ENCODE peak calls at places on chromosomes 13 and 19, in six cellular contexts. F is HCT116; L is PC-3; B is CD8-positive, alpha-beta memory T cell; K is esophagus squamous epithelium; Z is upper lobe of right lung. A is an unnamed sample. For H3K4me1, the result is how much of the 10 kb centered on the place peaks cover.

GRCh38 chr19:2770055-2771013 is 12.7 kb downstream of the SGTA start:
- DNase-seq in F (no peak), L (no peak), B (no peak), K (no peak), Z (no peak), A (no peak)

GRCh38 chr19:55490478-55491436 is 2.5 kb downstream of the SSC5D start:
- DNase-seq in F (no peak), L (no peak), B (no peak), K (no peak), Z (no peak), A (no peak)

GRCh38 chr19:10553943-10554381 is 10.3 kb downstream of the ATG4D start:
- DNase-seq in F (no peak), L (no peak), B (peak), K (no peak), Z (no peak), A (peak)

GRCh38 chr13:76684336-76684735 is 201.9 kb downstream of the KCTD12 start:
- DNase-seq in F (no peak), L (no peak), B (no peak), K (no peak), Z (no peak), A (no peak)

GRCh38 chr13:40652588-40652940 is 13.9 kb downstream of the FOXO1 start:
- DNase-seq in F (no peak), L (no peak), B (no peak), K (no peak), Z (no peak), A (no peak)

GRCh38 chr19:56764296-56764695 is 76.2 kb downstream of the PEG3 start:
- DNase-seq in F (no peak), L (peak), B (no peak), K (no peak), Z (no peak), A (no peak)

GRCh38 chr19:48578891-48579290 is 26.9 kb downstream of the SULT2B1 start:
- DNase-seq in F (no peak), L (peak), B (no peak), K (no peak), Z (no peak), A (peak)

GRCh38 chr19:48881741-48882657 is 9.8 kb downstream of the PPP1R15A start:
- DNase-seq in F (no peak), L (peak), B (peak), K (no peak), Z (no peak), A (no peak)

GRCh38 chr19:53898680-53899341 is 10.3 kb upstream of the CACNG7 start:
- DNase-seq in F (peak), L (no peak), B (no peak), K (no peak), Z (no peak), A (no peak)

GRCh38 chr13:45393941-45394570 is 24.1 kb downstream of the SLC25A30 start:
- DNase-seq in F (peak), L (peak), B (no peak), K (no peak), Z (no peak), A (peak)

GRCh38 chr13:63107163-63107935 is 1691.7 kb upstream of the PCDH20 start:
- DNase-seq in F (no peak), L (peak), B (no peak), K (no peak), Z (no peak), A (no peak)

GRCh38 chr19:56217039-56217949 is 15.2 kb downstream of the ZSCAN5C start:
- DNase-seq in F (no peak), L (no peak), B (no peak), K (no peak), Z (no peak), A (no peak)

DNA sequence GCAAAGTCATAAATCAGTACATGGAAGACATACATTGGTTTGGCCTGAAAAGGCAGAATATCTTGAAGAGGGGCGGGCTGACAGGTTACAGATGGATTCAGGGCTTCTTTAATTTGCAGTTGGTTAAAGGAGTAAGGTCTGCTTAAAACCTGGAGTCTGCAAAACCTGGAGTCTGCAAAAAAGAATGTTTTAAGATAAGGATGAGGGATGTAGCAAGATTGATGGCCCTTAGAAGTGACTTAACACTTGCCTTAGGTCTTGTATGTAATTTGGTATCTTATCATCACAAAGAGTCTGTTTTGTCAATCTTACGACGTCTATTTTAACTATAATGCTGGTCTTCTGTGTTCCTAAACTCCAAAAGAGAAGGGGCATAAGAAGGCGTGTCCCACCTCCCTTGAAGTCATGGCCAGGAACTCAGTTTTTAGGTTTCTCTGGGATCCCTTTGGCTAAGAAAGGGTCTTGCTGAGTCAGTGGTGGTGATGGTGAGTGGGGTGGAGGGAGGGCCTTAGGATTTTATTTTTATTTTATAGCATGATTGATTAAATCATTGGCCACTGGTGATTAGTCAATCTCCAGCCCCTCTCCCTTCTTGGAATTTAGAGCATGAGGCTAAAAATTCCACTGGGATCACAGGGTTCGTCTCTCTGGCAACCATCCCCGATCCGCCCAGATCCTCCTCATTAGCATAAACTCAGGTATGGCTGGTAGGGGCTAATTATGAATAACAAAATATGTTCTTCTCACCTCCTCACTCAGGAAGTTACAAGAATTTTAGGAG is 10.1 kb upstream of the HAS1 start:
- DNase-seq in F (no peak), L (no peak), B (no peak), K (no peak), Z (no peak), A (no peak)
- H3K4me3 ChIP-seq in F (no peak), L (no peak), B (no peak), K (no peak), Z (no peak), A (no peak)

GRCh38 chr13:33022986-33023385 is 6.8 kb downstream of the KL start:
- DNase-seq in F (no peak), L (no peak), B (no peak), K (no peak), Z (no peak), A (no peak)
- H3K4me1 ChIP-seq in F (under half), L (under half), B (under half), K (under half), Z (under half), A (under half)

GRCh38 chr19:45406957-45407375 is 522 bp downstream of the POLR1G start:
- DNase-seq in F (no peak), L (no peak), B (no peak), K (no peak), Z (no peak), A (no peak)

GRCh38 chr19:45406165-45406956 is at the start of gene POLR1G:
- DNase-seq in F (peak), L (peak), B (peak), K (no peak), Z (peak), A (peak)

GRCh38 chr19:45405435-45406164 is 731 bp upstream of the PPP1R13L start:
- DNase-seq in F (peak), L (peak), B (peak), K (no peak), Z (peak), A (peak)

GRCh38 chr19:45408830-45409593 is 2.6 kb downstream of the POLR1G start:
- DNase-seq in F (no peak), L (no peak), B (no peak), K (no peak), Z (no peak), A (no peak)

DNA sequence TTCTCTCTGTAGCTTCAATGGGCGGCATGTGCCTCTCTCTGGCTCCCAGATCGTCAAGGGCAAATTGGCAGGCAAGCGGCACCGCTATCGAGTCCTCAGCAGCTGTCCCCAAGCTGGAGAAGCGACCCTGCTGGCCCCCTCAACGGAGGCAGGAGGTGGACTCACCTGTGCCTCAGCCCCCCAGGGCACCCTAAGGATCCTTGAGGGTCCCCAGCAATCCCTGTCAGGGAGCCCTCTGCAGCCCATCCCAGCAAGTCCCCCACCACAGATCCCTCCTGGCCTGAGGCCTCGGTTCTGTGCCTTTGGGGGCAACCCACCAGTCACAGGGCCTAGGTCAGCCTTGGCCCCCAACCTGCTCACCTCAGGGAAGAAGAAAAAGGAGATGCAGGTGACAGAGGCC is 1.7 kb downstream of the POLR1G start:
- DNase-seq in F (no peak), L (no peak), B (no peak), K (no peak), Z (no peak), A (no peak)
- H3K4me3 ChIP-seq in F (no peak), L (peak), B (no peak), K (no peak), Z (no peak), A (no peak)

GRCh38 chr13:27133889-27134288 is 37.7 kb downstream of the USP12 start:
- DNase-seq in F (no peak), L (no peak), B (no peak), K (no peak), Z (no peak), A (no peak)

GRCh38 chr13:27132538-27132937 is 39.1 kb downstream of the USP12 start:
- DNase-seq in F (no peak), L (no peak), B (no peak), K (no peak), Z (no peak), A (no peak)

GRCh38 chr13:27137759-27138158 is 33.9 kb downstream of the USP12 start:
- DNase-seq in F (no peak), L (no peak), B (no peak), K (no peak), Z (no peak), A (no peak)

GRCh38 chr13:27131906-27132305 is 39.7 kb downstream of the USP12 start:
- DNase-seq in F (no peak), L (no peak), B (no peak), K (no peak), Z (no peak), A (no peak)

GRCh38 chr13:27135023-27135422 is 36.6 kb downstream of the USP12 start:
- DNase-seq in F (no peak), L (peak), B (no peak), K (no peak), Z (no peak), A (no peak)
- H3K4me1 ChIP-seq in F (under half), L (under half), B (under half), K (under half), Z (under half), A (under half)

GRCh38 chr13:109162248-109163051 is 533.0 kb downstream of the MYO16 start:
- DNase-seq in F (no peak), L (peak), B (no peak), K (no peak), Z (no peak), A (no peak)

GRCh38 chr13:109160887-109161669 is 531.7 kb downstream of the MYO16 start:
- DNase-seq in F (no peak), L (peak), B (no peak), K (no peak), Z (no peak), A (no peak)

GRCh38 chr13:109160357-109160756 is 530.9 kb downstream of the MYO16 start:
- DNase-seq in F (no peak), L (peak), B (no peak), K (no peak), Z (no peak), A (no peak)

GRCh38 chr13:109165417-109165904 is 536.0 kb downstream of the MYO16 start:
- DNase-seq in F (no peak), L (no peak), B (no peak), K (no peak), Z (no peak), A (no peak)

GRCh38 chr13:109163052-109163413 is 533.6 kb downstream of the MYO16 start:
- DNase-seq in F (no peak), L (no peak), B (no peak), K (no peak), Z (no peak), A (no peak)
- H3K4me3 ChIP-seq in F (no peak), L (no peak), B (no peak), K (no peak), Z (no peak), A (no peak)

DNA sequence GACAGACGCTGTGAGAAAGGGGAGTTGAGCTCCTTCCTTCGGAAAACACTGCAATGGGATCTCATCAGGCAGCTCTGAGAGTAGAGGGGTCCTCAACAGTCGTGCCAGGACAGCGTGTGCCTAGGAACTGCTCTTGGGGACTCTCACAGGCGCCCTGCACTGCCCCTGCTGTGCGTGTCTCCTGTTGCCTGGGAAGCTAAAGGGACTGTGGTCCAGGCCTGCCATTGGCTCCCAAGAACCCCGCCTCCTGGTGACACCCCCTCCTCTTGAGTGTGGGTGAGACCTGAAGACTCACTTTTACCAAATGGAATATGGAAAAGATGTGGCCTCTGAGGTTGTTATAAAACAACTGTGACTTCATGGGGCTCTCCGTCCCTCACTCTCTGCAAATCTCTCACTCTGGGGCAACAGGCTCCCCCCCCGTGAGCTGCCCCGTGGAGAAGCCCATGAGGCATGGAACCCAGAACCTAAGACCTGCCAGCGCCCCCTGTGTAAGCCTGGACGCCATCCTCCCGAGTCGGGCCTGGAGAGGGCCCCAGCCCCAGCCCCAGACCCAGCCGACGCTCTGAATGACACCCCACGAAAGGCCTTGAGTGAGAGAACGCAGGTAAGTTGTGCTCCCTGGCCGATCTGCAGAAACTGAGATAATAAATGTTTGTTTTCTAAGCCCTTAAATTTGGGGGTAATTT is 302.7 kb downstream of the FGF9 start:
- DNase-seq in F (no peak), L (no peak), B (no peak), K (no peak), Z (no peak), A (no peak)
- H3K4me1 ChIP-seq in F (under half), L (under half), B (under half), K (under half), Z (under half), A (under half)

GRCh38 chr19:58477130-58477529 is 978 bp downstream of the ZNF446 start:
- DNase-seq in F (no peak), L (no peak), B (peak), K (no peak), Z (no peak), A (no peak)
- H3K4me3 ChIP-seq in F (peak), L (peak), B (peak), K (peak), Z (no peak), A (no peak)